ENCODE peak calls at places on chromosomes 6 and 20, in six cellular contexts. One of them, this sample, is unnamed.

GRCh38 chr6:53066059-53066406 is 829 bp downstream of the FBXO9 start:
- DNase-seq in fibroblast of lung: peak; percentile 30
- DNase-seq in Peyer's patch: peak; percentile 47
- DNase-seq in colonic mucosa: peak; percentile 47
- DNase-seq in hepatocyte: peak; percentile 63
- DNase-seq in A549: peak; percentile 14
- DNase-seq in this sample: peak; percentile 58

GRCh38 chr6:67812693-67813092 is 822.4 kb upstream of the ADGRB3 start:
- DNase-seq in hepatocyte: no peak
- DNase-seq in A549: no peak
- DNase-seq in Peyer's patch: no peak
- DNase-seq in colonic mucosa: no peak
- DNase-seq in fibroblast of lung: no peak
- DNase-seq in this sample: no peak

GRCh38 chr20:9172908-9173307 is 104.0 kb downstream of the PLCB4 start:
- DNase-seq in colonic mucosa: no peak
- DNase-seq in Peyer's patch: no peak
- DNase-seq in hepatocyte: no peak
- DNase-seq in fibroblast of lung: peak; percentile 23
- DNase-seq in A549: peak; percentile 34
- DNase-seq in this sample: peak; percentile 9

GRCh38 chr6:167103041-167103816 is 19.7 kb upstream of the CCR6 start:
- DNase-seq in A549: no peak
- DNase-seq in colonic mucosa: no peak
- DNase-seq in fibroblast of lung: no peak
- DNase-seq in hepatocyte: no peak
- DNase-seq in Peyer's patch: peak; percentile 82
- DNase-seq in this sample: no peak

GRCh38 chr20:18197382-18198070 is 59.9 kb downstream of the KAT14 start:
- DNase-seq in Peyer's patch: no peak
- DNase-seq in fibroblast of lung: no peak
- DNase-seq in colonic mucosa: no peak
- DNase-seq in A549: no peak
- DNase-seq in hepatocyte: no peak
- DNase-seq in this sample: no peak

GRCh38 chr6:122702846-122703245 is 76.7 kb upstream of the FABP7 start:
- DNase-seq in hepatocyte: no peak
- DNase-seq in fibroblast of lung: peak; percentile 57
- DNase-seq in Peyer's patch: no peak
- DNase-seq in colonic mucosa: no peak
- DNase-seq in A549: no peak
- DNase-seq in this sample: no peak

GRCh38 chr6:78844899-78845298 is 22.5 kb upstream of the IRAK1BP1 start:
- DNase-seq in colonic mucosa: no peak
- DNase-seq in Peyer's patch: no peak
- DNase-seq in A549: no peak
- DNase-seq in fibroblast of lung: no peak
- DNase-seq in hepatocyte: no peak
- DNase-seq in this sample: no peak

GRCh38 chr20:57656252-57656820 is 36.1 kb upstream of the ZBP1 start:
- DNase-seq in colonic mucosa: peak; percentile 15
- DNase-seq in fibroblast of lung: no peak
- DNase-seq in Peyer's patch: peak; percentile 4
- DNase-seq in hepatocyte: no peak
- DNase-seq in A549: no peak
- DNase-seq in this sample: peak; percentile 1

GRCh38 chr6:160348209-160348551 is at the start of gene SLC22A3:
- DNase-seq in colonic mucosa: no peak
- DNase-seq in A549: peak; percentile 42
- DNase-seq in fibroblast of lung: no peak
- DNase-seq in hepatocyte: peak; percentile 78
- DNase-seq in Peyer's patch: no peak
- DNase-seq in this sample: no peak

GRCh38 chr6:131213501-131213990 is 78.3 kb downstream of the AKAP7 start:
- DNase-seq in fibroblast of lung: peak; percentile 86
- DNase-seq in colonic mucosa: no peak
- DNase-seq in hepatocyte: no peak
- DNase-seq in A549: no peak
- DNase-seq in Peyer's patch: no peak
- DNase-seq in this sample: peak; percentile 50

GRCh38 chr20:31760457-31761240 is 21.6 kb downstream of the TPX2 start:
- DNase-seq in A549: no peak
- DNase-seq in fibroblast of lung: peak; percentile 96
- DNase-seq in colonic mucosa: no peak
- DNase-seq in Peyer's patch: no peak
- DNase-seq in hepatocyte: no peak
- DNase-seq in this sample: no peak

GRCh38 chr6:110102411-110102810 is 77.1 kb downstream of the WASF1 start:
- DNase-seq in colonic mucosa: no peak
- DNase-seq in A549: no peak
- DNase-seq in fibroblast of lung: no peak
- DNase-seq in Peyer's patch: no peak
- DNase-seq in hepatocyte: no peak
- DNase-seq in this sample: no peak

GRCh38 chr20:59690976-59691375 is 86.6 kb downstream of the PHACTR3 start:
- DNase-seq in colonic mucosa: no peak
- DNase-seq in A549: no peak
- DNase-seq in Peyer's patch: no peak
- DNase-seq in fibroblast of lung: no peak
- DNase-seq in hepatocyte: no peak
- DNase-seq in this sample: no peak

GRCh38 chr6:35388772-35389352 is 46.5 kb downstream of the PPARD start:
- DNase-seq in A549: no peak
- DNase-seq in fibroblast of lung: no peak
- DNase-seq in Peyer's patch: no peak
- DNase-seq in hepatocyte: no peak
- DNase-seq in colonic mucosa: peak; percentile 32
- DNase-seq in this sample: no peak

GRCh38 chr6:33053230-33053629 is 20.2 kb downstream of the HLA-DPA1 start:
- DNase-seq in Peyer's patch: no peak
- DNase-seq in A549: no peak
- DNase-seq in colonic mucosa: no peak
- DNase-seq in hepatocyte: peak; percentile 11
- DNase-seq in fibroblast of lung: no peak
- DNase-seq in this sample: no peak

GRCh38 chr6:53658992-53659391 is 6.6 kb downstream of the KLHL31 start:
- DNase-seq in colonic mucosa: no peak
- DNase-seq in Peyer's patch: no peak
- DNase-seq in A549: no peak
- DNase-seq in fibroblast of lung: no peak
- DNase-seq in hepatocyte: no peak
- DNase-seq in this sample: no peak

GRCh38 chr20:6034134-6034969 is 19.5 kb downstream of the LRRN4 start:
- DNase-seq in fibroblast of lung: peak; percentile 28
- DNase-seq in colonic mucosa: no peak
- DNase-seq in hepatocyte: no peak
- DNase-seq in A549: no peak
- DNase-seq in Peyer's patch: no peak
- DNase-seq in this sample: no peak

GRCh38 chr6:42782689-42783176 is 881 bp downstream of the BICRAL start:
- DNase-seq in hepatocyte: peak; percentile 86
- DNase-seq in colonic mucosa: peak; percentile 80
- DNase-seq in fibroblast of lung: peak; percentile 94
- DNase-seq in A549: peak; percentile 82
- DNase-seq in Peyer's patch: peak; percentile 75
- DNase-seq in this sample: peak; percentile 77

GRCh38 chr20:25237610-25238318 is 10.1 kb upstream of the PYGB start:
- DNase-seq in A549: peak; percentile 99
- DNase-seq in Peyer's patch: no peak
- DNase-seq in colonic mucosa: peak; percentile 68
- DNase-seq in hepatocyte: peak; percentile 77
- DNase-seq in fibroblast of lung: peak; percentile 100
- DNase-seq in this sample: peak; percentile 59

GRCh38 chr20:53718142-53718481 is 124.5 kb upstream of the ZNF217 start:
- DNase-seq in colonic mucosa: no peak
- DNase-seq in fibroblast of lung: no peak
- DNase-seq in A549: no peak
- DNase-seq in Peyer's patch: no peak
- DNase-seq in hepatocyte: no peak
- DNase-seq in this sample: no peak

GRCh38 chr6:15244605-15245360 is 1.1 kb upstream of the JARID2 start:
- DNase-seq in A549: peak; percentile 71
- DNase-seq in colonic mucosa: peak; percentile 77
- DNase-seq in hepatocyte: peak; percentile 83
- DNase-seq in Peyer's patch: peak; percentile 78
- DNase-seq in fibroblast of lung: peak; percentile 75
- DNase-seq in this sample: peak; percentile 60

GRCh38 chr6:118648866-118649554 is 2.4 kb downstream of the CEP85L start:
- DNase-seq in colonic mucosa: no peak
- DNase-seq in Peyer's patch: no peak
- DNase-seq in hepatocyte: no peak
- DNase-seq in A549: no peak
- DNase-seq in fibroblast of lung: peak; percentile 60
- DNase-seq in this sample: no peak

GRCh38 chr6:36969240-36969691 is 14.7 kb downstream of the PI16 start:
- DNase-seq in A549: no peak
- DNase-seq in colonic mucosa: no peak
- DNase-seq in fibroblast of lung: no peak
- DNase-seq in Peyer's patch: no peak
- DNase-seq in hepatocyte: no peak
- DNase-seq in this sample: no peak

GRCh38 chr6:28866342-28867077 is 57.3 kb downstream of the TRIM27 start:
- DNase-seq in Peyer's patch: peak; percentile 67
- DNase-seq in fibroblast of lung: peak; percentile 30
- DNase-seq in hepatocyte: peak; percentile 80
- DNase-seq in A549: peak; percentile 86
- DNase-seq in colonic mucosa: peak; percentile 78
- DNase-seq in this sample: peak; percentile 84

GRCh38 chr6:140073456-140073855 is 699.0 kb upstream of the CITED2 start:
- DNase-seq in Peyer's patch: no peak
- DNase-seq in A549: no peak
- DNase-seq in fibroblast of lung: peak; percentile 91
- DNase-seq in hepatocyte: peak; percentile 35
- DNase-seq in colonic mucosa: no peak
- DNase-seq in this sample: no peak

GRCh38 chr6:31718294-31718693 is 3.1 kb downstream of the LY6G6D start:
- DNase-seq in colonic mucosa: peak; percentile 89
- DNase-seq in Peyer's patch: no peak
- DNase-seq in A549: no peak
- DNase-seq in hepatocyte: no peak
- DNase-seq in fibroblast of lung: no peak
- DNase-seq in this sample: no peak

GRCh38 chr20:1654994-1655393 is 2.6 kb downstream of the SIRPG start:
- DNase-seq in Peyer's patch: no peak
- DNase-seq in colonic mucosa: no peak
- DNase-seq in A549: no peak
- DNase-seq in fibroblast of lung: no peak
- DNase-seq in hepatocyte: no peak
- DNase-seq in this sample: no peak

GRCh38 chr6:11322252-11322885 is 89.9 kb upstream of the NEDD9 start:
- DNase-seq in A549: no peak
- DNase-seq in fibroblast of lung: no peak
- DNase-seq in hepatocyte: no peak
- DNase-seq in colonic mucosa: no peak
- DNase-seq in Peyer's patch: no peak
- DNase-seq in this sample: no peak

GRCh38 chr6:11320914-11321549 is 88.6 kb upstream of the NEDD9 start:
- DNase-seq in colonic mucosa: no peak
- DNase-seq in A549: no peak
- DNase-seq in fibroblast of lung: no peak
- DNase-seq in Peyer's patch: no peak
- DNase-seq in hepatocyte: no peak
- DNase-seq in this sample: no peak

GRCh38 chr6:11317885-11318771 is 85.7 kb upstream of the NEDD9 start:
- DNase-seq in Peyer's patch: no peak
- DNase-seq in hepatocyte: peak; percentile 91
- DNase-seq in A549: peak; percentile 96
- DNase-seq in colonic mucosa: peak; percentile 72
- DNase-seq in fibroblast of lung: peak; percentile 91
- DNase-seq in this sample: no peak

GRCh38 chr6:11315743-11316437 is 83.4 kb upstream of the NEDD9 start:
- DNase-seq in colonic mucosa: peak; percentile 62
- DNase-seq in A549: peak; percentile 95
- DNase-seq in fibroblast of lung: peak; percentile 86
- DNase-seq in Peyer's patch: no peak
- DNase-seq in hepatocyte: peak; percentile 75
- DNase-seq in this sample: no peak

GRCh38 chr6:11318835-11319813 is 86.7 kb upstream of the NEDD9 start:
- DNase-seq in A549: peak; percentile 35
- DNase-seq in colonic mucosa: no peak
- DNase-seq in fibroblast of lung: no peak
- DNase-seq in hepatocyte: no peak
- DNase-seq in Peyer's patch: no peak
- DNase-seq in this sample: no peak
- H3K4me1 ChIP-seq in A549: peaks cover 70% of the 10 kb centered on the region
- H3K4me1 ChIP-seq in colonic mucosa: no peaks in the 10 kb centered on the region
- H3K4me1 ChIP-seq in fibroblast of lung: peaks cover 18% of the 10 kb centered on the region
- H3K4me1 ChIP-seq in hepatocyte: peaks cover 44% of the 10 kb centered on the region
- H3K4me1 ChIP-seq in Peyer's patch: peaks cover 3% of the 10 kb centered on the region
- H3K4me1 ChIP-seq in this sample: no peaks in the 10 kb centered on the region

GRCh38 chr20:46324960-46325703 is 16.8 kb upstream of the CDH22 start:
- DNase-seq in hepatocyte: peak; percentile 36
- DNase-seq in colonic mucosa: peak; percentile 23
- DNase-seq in fibroblast of lung: peak; percentile 23
- DNase-seq in Peyer's patch: no peak
- DNase-seq in A549: peak; percentile 56
- DNase-seq in this sample: peak; percentile 37
- H3K4me3 ChIP-seq in hepatocyte: no peak overlapping the region
- H3K4me3 ChIP-seq in colonic mucosa: no peak overlapping the region
- H3K4me3 ChIP-seq in fibroblast of lung: no peak overlapping the region
- H3K4me3 ChIP-seq in Peyer's patch: no peak overlapping the region
- H3K4me3 ChIP-seq in A549: no peak overlapping the region
- H3K4me3 ChIP-seq in this sample: no peak overlapping the region

GRCh38 chr6:10406556-10406955 is 8.3 kb downstream of the TFAP2A start:
- DNase-seq in colonic mucosa: no peak
- DNase-seq in A549: no peak
- DNase-seq in fibroblast of lung: no peak
- DNase-seq in Peyer's patch: no peak
- DNase-seq in hepatocyte: no peak
- DNase-seq in this sample: no peak

GRCh38 chr6:10402648-10403311 is 12.1 kb downstream of the TFAP2A start:
- DNase-seq in A549: no peak
- DNase-seq in colonic mucosa: no peak
- DNase-seq in hepatocyte: no peak
- DNase-seq in Peyer's patch: no peak
- DNase-seq in fibroblast of lung: no peak
- DNase-seq in this sample: no peak

GRCh38 chr6:10403385-10404106 is 11.3 kb downstream of the TFAP2A start:
- DNase-seq in hepatocyte: peak; percentile 68
- DNase-seq in fibroblast of lung: peak; percentile 36
- DNase-seq in Peyer's patch: no peak
- DNase-seq in colonic mucosa: no peak
- DNase-seq in A549: peak; percentile 87
- DNase-seq in this sample: no peak

GRCh38 chr6:10404799-10405524 is 9.9 kb downstream of the TFAP2A start:
- DNase-seq in fibroblast of lung: no peak
- DNase-seq in A549: no peak
- DNase-seq in hepatocyte: no peak
- DNase-seq in colonic mucosa: no peak
- DNase-seq in Peyer's patch: no peak
- DNase-seq in this sample: no peak

GRCh38 chr6:10404107-10404798 is 10.6 kb downstream of the TFAP2A start:
- DNase-seq in fibroblast of lung: peak; percentile 92
- DNase-seq in colonic mucosa: peak; percentile 90
- DNase-seq in Peyer's patch: peak; percentile 38
- DNase-seq in A549: peak; percentile 98
- DNase-seq in hepatocyte: peak; percentile 99
- DNase-seq in this sample: no peak
- TF ChIP-seq CTCF in fibroblast of lung: peak; percentile 44
- TF ChIP-seq CTCF in colonic mucosa: peak; percentile 20
- TF ChIP-seq CTCF in Peyer's patch: peak; percentile 48
- TF ChIP-seq CTCF in A549: peak; percentile 47
- TF ChIP-seq CTCF in hepatocyte: peak; percentile 72
- TF ChIP-seq CTCF in this sample: no peak

GRCh38 chr20:33650753-33651561 is 11.2 kb upstream of the C20orf144 start:
- DNase-seq in Peyer's patch: no peak
- DNase-seq in fibroblast of lung: no peak
- DNase-seq in hepatocyte: peak; percentile 21
- DNase-seq in colonic mucosa: peak; percentile 62
- DNase-seq in A549: no peak
- DNase-seq in this sample: no peak
- H3K4me1 ChIP-seq in Peyer's patch: peaks cover 4% of the 10 kb centered on the region
- H3K4me1 ChIP-seq in fibroblast of lung: peaks cover 2% of the 10 kb centered on the region
- H3K4me1 ChIP-seq in hepatocyte: peaks cover 26% of the 10 kb centered on the region
- H3K4me1 ChIP-seq in colonic mucosa: peaks cover 6% of the 10 kb centered on the region
- H3K4me1 ChIP-seq in A549: peaks cover 4% of the 10 kb centered on the region
- H3K4me1 ChIP-seq in this sample: no peaks in the 10 kb centered on the region

This sample was measured in DND-41.